ENCODE peak calls at places on chromosome 4, in six cellular contexts. One of them, this sample, is unnamed.

GRCh38 chr4:43453058-43453457 is 560.5 kb downstream of the GRXCR1 start:
- DNase-seq in NCI-H2081: no peak
- DNase-seq in H7: no peak
- DNase-seq in SK-N-DZ: peak; percentile 6
- DNase-seq in CD8-positive, alpha-beta T cell: no peak
- DNase-seq in colonic mucosa: no peak
- DNase-seq in this sample: no peak

GRCh38 chr4:68907230-68907629 is 44.4 kb downstream of the UGT2A3 start:
- DNase-seq in NCI-H2081: no peak
- DNase-seq in H7: no peak
- DNase-seq in SK-N-DZ: no peak
- DNase-seq in CD8-positive, alpha-beta T cell: no peak
- DNase-seq in colonic mucosa: no peak
- DNase-seq in this sample: no peak

GRCh38 chr4:8534129-8534528 is 46.1 kb upstream of the GPR78 start:
- DNase-seq in NCI-H2081: no peak
- DNase-seq in H7: peak; percentile 83
- DNase-seq in SK-N-DZ: no peak
- DNase-seq in CD8-positive, alpha-beta T cell: no peak
- DNase-seq in colonic mucosa: peak; percentile 54
- DNase-seq in this sample: peak; percentile 83

GRCh38 chr4:187999406-187999932 is 3.9 kb downstream of the ZFP42 start:
- DNase-seq in NCI-H2081: no peak
- DNase-seq in H7: no peak
- DNase-seq in SK-N-DZ: no peak
- DNase-seq in CD8-positive, alpha-beta T cell: no peak
- DNase-seq in colonic mucosa: no peak
- DNase-seq in this sample: no peak

GRCh38 chr4:158020175-158020574 is 152.7 kb downstream of the GASK1B start:
- DNase-seq in NCI-H2081: no peak
- DNase-seq in H7: no peak
- DNase-seq in SK-N-DZ: no peak
- DNase-seq in CD8-positive, alpha-beta T cell: no peak
- DNase-seq in colonic mucosa: peak; percentile 36
- DNase-seq in this sample: no peak

GRCh38 chr4:184648220-184649025 is 824 bp downstream of the CASP3 start:
- DNase-seq in NCI-H2081: no peak
- DNase-seq in H7: peak; percentile 57
- DNase-seq in SK-N-DZ: peak; percentile 15
- DNase-seq in CD8-positive, alpha-beta T cell: peak; percentile 17
- DNase-seq in colonic mucosa: peak; percentile 60
- DNase-seq in this sample: peak; percentile 43

GRCh38 chr4:15286041-15286440 is 141.8 kb upstream of the C1QTNF7 start:
- DNase-seq in NCI-H2081: no peak
- DNase-seq in H7: no peak
- DNase-seq in SK-N-DZ: no peak
- DNase-seq in CD8-positive, alpha-beta T cell: no peak
- DNase-seq in colonic mucosa: no peak
- DNase-seq in this sample: no peak

GRCh38 chr4:47531241-47531953 is 46.3 kb downstream of the ATP10D start:
- DNase-seq in NCI-H2081: no peak
- DNase-seq in H7: no peak
- DNase-seq in SK-N-DZ: no peak
- DNase-seq in CD8-positive, alpha-beta T cell: peak; percentile 36
- DNase-seq in colonic mucosa: peak; percentile 34
- DNase-seq in this sample: no peak

GRCh38 chr4:113398441-113399143 is 349.1 kb downstream of the ANK2 start:
- DNase-seq in NCI-H2081: no peak
- DNase-seq in H7: no peak
- DNase-seq in SK-N-DZ: no peak
- DNase-seq in CD8-positive, alpha-beta T cell: no peak
- DNase-seq in colonic mucosa: no peak
- DNase-seq in this sample: no peak

GRCh38 chr4:32189130-32189529 is 1469.0 kb downstream of the PCDH7 start:
- DNase-seq in NCI-H2081: no peak
- DNase-seq in H7: no peak
- DNase-seq in SK-N-DZ: no peak
- DNase-seq in CD8-positive, alpha-beta T cell: no peak
- DNase-seq in colonic mucosa: no peak
- DNase-seq in this sample: no peak

GRCh38 chr4:1500966-1501753 is 94.9 kb upstream of the NKX1-1 start:
- DNase-seq in NCI-H2081: no peak
- DNase-seq in H7: no peak
- DNase-seq in SK-N-DZ: no peak
- DNase-seq in CD8-positive, alpha-beta T cell: no peak
- DNase-seq in colonic mucosa: no peak
- DNase-seq in this sample: no peak

GRCh38 chr4:107647591-107647990 is 72.4 kb downstream of the PAPSS1 start:
- DNase-seq in NCI-H2081: no peak
- DNase-seq in H7: no peak
- DNase-seq in SK-N-DZ: no peak
- DNase-seq in CD8-positive, alpha-beta T cell: no peak
- DNase-seq in colonic mucosa: no peak
- DNase-seq in this sample: no peak

GRCh38 chr4:175656615-175657014 is 155.4 kb downstream of the GPM6A start:
- DNase-seq in NCI-H2081: no peak
- DNase-seq in H7: no peak
- DNase-seq in SK-N-DZ: no peak
- DNase-seq in CD8-positive, alpha-beta T cell: no peak
- DNase-seq in colonic mucosa: no peak
- DNase-seq in this sample: no peak

This sample was measured in H9.